ENCODE peak calls at places on chromosomes 11 and 22, in four cellular contexts. G is ascending aorta; D is CD8-positive, alpha-beta T cell; W is tibial artery. Q is an unnamed sample.
A peak's percentile ranks its signal among the peaks of the same experiment; 100 is the strongest.

GRCh38 chr11:95229199-95230053 is 1.6 kb downstream of the SESN3 start:
- DNase-seq in G (no peak), D (no peak), W (no peak), Q (no peak)

GRCh38 chr11:66854231-66854661 is 2.6 kb upstream of the LRFN4 start:
- DNase-seq in G (no peak), D (no peak), W (no peak), Q (no peak)

GRCh38 chr22:19040581-19041402 is 81.4 kb downstream of the DGCR2 start:
- DNase-seq in G (peak; percentile 52), D (no peak), W (no peak), Q (no peak)

GRCh38 chr11:134802116-134802515 is 390.1 kb upstream of the B3GAT1 start:
- DNase-seq in G (no peak), D (no peak), W (no peak), Q (no peak)

GRCh38 chr11:13429288-13429687 is 33.7 kb downstream of the BTBD10 start:
- DNase-seq in G (no peak), D (no peak), W (no peak), Q (no peak)

GRCh38 chr11:71221851-71222250 is 30.5 kb downstream of the SHANK2 start:
- DNase-seq in G (peak; percentile 41), D (no peak), W (peak; percentile 5), Q (no peak)

GRCh38 chr11:118281284-118281683 is 17.2 kb upstream of the MPZL2 start:
- DNase-seq in G (no peak), D (no peak), W (no peak), Q (no peak)

GRCh38 chr11:109892321-109892794 is 200.8 kb upstream of the ZC3H12C start:
- DNase-seq in G (no peak), D (no peak), W (no peak), Q (no peak)

GRCh38 chr11:117900144-117900651 is 23.7 kb upstream of the FXYD6 start:
- DNase-seq in G (no peak), D (no peak), W (no peak), Q (no peak)

GRCh38 chr11:57598831-57599155 is 1.3 kb downstream of the SERPING1 start:
- DNase-seq in G (peak; percentile 67), D (no peak), W (no peak), Q (no peak)

GRCh38 chr11:71406681-71407080 is 41.5 kb downstream of the DHCR7 start:
- DNase-seq in G (no peak), D (no peak), W (no peak), Q (no peak)

GRCh38 chr11:2869561-2870427 is 15.8 kb downstream of the CDKN1C start:
- DNase-seq in G (no peak), D (no peak), W (no peak), Q (no peak)

GRCh38 chr11:71209181-71209580 is 43.2 kb downstream of the SHANK2 start:
- DNase-seq in G (no peak), D (no peak), W (peak; percentile 10), Q (no peak)

GRCh38 chr11:6438979-6439571 is 1.7 kb downstream of the HPX start:
- DNase-seq in G (no peak), D (no peak), W (peak; percentile 41), Q (no peak)

GRCh38 chr11:64347171-64347867 is 7.3 kb downstream of the CCDC88B start:
- DNase-seq in G (no peak), D (no peak), W (no peak), Q (no peak)

GRCh38 chr22:49351761-49352221 is 475.9 kb downstream of the BRD1 start:
- DNase-seq in G (peak; percentile 42), D (no peak), W (no peak), Q (no peak)

GRCh38 chr11:62804310-62805043 is 763 bp downstream of the NXF1 start:
- DNase-seq in G (no peak), D (no peak), W (no peak), Q (peak; percentile 65)

GRCh38 chr11:69797156-69797555 is 22.0 kb upstream of the FGF4 start:
- DNase-seq in G (no peak), D (no peak), W (no peak), Q (no peak)

GRCh38 chr22:36486619-36487384 is 5.4 kb upstream of the TXN2 start:
- DNase-seq in G (no peak), D (peak; percentile 50), W (no peak), Q (no peak)

GRCh38 chr11:1297011-1297575 is 12.3 kb downstream of the TOLLIP start:
- DNase-seq in G (peak; percentile 46), D (no peak), W (no peak), Q (no peak)

GRCh38 chr11:3140291-3140603 is 24.9 kb downstream of the OSBPL5 start:
- DNase-seq in G (no peak), D (no peak), W (no peak), Q (no peak)

GRCh38 chr22:50702261-50702671 is 29.6 kb downstream of the SHANK3 start:
- DNase-seq in G (peak; percentile 27), D (no peak), W (no peak), Q (no peak)

GRCh38 chr22:37262346-37262745 is 18.3 kb upstream of the RAC2 start:
- DNase-seq in G (no peak), D (no peak), W (no peak), Q (no peak)

GRCh38 chr11:65506770-65507485 is 8.1 kb downstream of the MALAT1 start:
- DNase-seq in G (peak; percentile 78), D (no peak), W (peak; percentile 64), Q (peak; percentile 81)

GRCh38 chr11:66126808-66127555 is 56.9 kb downstream of the PACS1 start:
- DNase-seq in G (peak; percentile 74), D (peak; percentile 46), W (peak; percentile 60), Q (peak; percentile 77)

GRCh38 chr11:120306519-120307242 is 18.4 kb upstream of the TLCD5 start:
- DNase-seq in G (peak; percentile 74), D (no peak), W (no peak), Q (no peak)

GRCh38 chr11:73652856-73653559 is 6.6 kb downstream of the PLEKHB1 start:
- DNase-seq in G (no peak), D (no peak), W (no peak), Q (no peak)

GRCh38 chr22:31244044-31244942 is 32.2 kb downstream of the LIMK2 start:
- DNase-seq in G (peak; percentile 77), D (no peak), W (no peak), Q (no peak)

GRCh38 chr11:115751244-115751643 is 247.0 kb upstream of the CADM1 start:
- DNase-seq in G (no peak), D (no peak), W (no peak), Q (no peak)

GRCh38 chr11:68142028-68142412 is 20.8 kb upstream of the CHKA start:
- DNase-seq in G (no peak), D (no peak), W (no peak), Q (no peak)

GRCh38 chr11:17541330-17541885 is 2.8 kb downstream of the USH1C start:
- DNase-seq in G (no peak), D (no peak), W (no peak), Q (no peak)

GRCh38 chr11:17542249-17542648 is 2.0 kb downstream of the USH1C start:
- DNase-seq in G (no peak), D (no peak), W (no peak), Q (no peak)

GRCh38 chr11:17538731-17539130 is 5.5 kb downstream of the USH1C start:
- DNase-seq in G (no peak), D (no peak), W (no peak), Q (no peak)

GRCh38 chr11:17543041-17543440 is 1.2 kb downstream of the USH1C start:
- DNase-seq in G (no peak), D (no peak), W (no peak), Q (no peak)

GRCh38 chr11:17540807-17541206 is 3.4 kb downstream of the USH1C start:
- DNase-seq in G (no peak), D (no peak), W (no peak), Q (no peak)
- TF ChIP-seq CTCF in G (no peak), D (no peak), W (no peak), Q (no peak)

DNA sequence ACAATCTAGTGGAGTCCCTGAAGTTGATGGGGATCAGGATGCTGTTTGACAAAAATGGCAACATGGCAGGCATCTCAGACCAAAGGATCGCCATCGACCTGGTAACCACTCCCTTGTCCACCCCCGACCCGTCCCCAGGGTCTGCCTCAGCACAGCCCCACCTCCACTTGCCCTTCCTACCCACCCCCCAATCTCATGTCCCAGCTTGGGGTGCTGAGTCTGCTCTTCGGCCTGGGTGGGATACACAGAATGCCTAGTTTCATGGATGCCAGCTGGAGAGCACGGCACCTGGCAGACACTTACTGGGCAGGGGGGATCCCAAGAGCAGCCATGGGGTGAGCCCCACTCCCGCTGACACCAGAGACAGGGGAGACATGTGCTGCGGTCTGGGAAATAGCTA is 12.1 kb downstream of the SERPIND1 start:
- DNase-seq in G (no peak), D (no peak), W (no peak), Q (no peak)
- H3K27ac ChIP-seq in G (no peak overlapping the region), D (no peak overlapping the region), W (no peak overlapping the region), Q (peak overlapping the region; percentile 58)

GRCh38 chr22:16989915-16990314 is 18.1 kb downstream of the GAB4 start:
- DNase-seq in G (no peak), D (no peak), W (no peak), Q (no peak)

GRCh38 chr22:16988257-16988656 is 19.8 kb downstream of the GAB4 start:
- DNase-seq in G (no peak), D (no peak), W (no peak), Q (peak; percentile 40)

DNA sequence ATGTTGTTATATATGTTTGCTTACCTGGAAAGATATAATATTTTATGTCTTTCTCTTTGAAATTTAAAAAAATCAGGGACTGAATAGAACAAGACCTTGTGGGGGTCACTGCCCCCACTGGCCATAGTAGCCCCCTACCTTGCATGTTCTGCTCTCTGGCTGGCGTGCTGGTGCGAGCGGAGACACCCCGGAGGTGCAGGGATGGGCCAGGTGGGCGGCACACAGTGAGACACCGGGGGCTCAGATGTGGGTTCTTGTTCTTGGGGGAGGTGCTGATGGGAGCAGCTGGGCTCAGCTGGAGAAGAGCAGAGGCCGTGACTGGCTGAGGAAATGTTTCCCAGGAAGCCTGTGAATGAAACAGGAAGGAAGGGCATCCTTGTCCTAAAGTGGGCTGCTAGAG is 20.2 kb downstream of the GAB4 start:
- DNase-seq in G (no peak), D (no peak), W (no peak), Q (peak; percentile 36)
- H3K9me3 ChIP-seq in G (peaks cover under 1% of the 10 kb centered on the region), D (no peaks in the 10 kb centered on the region), W (peaks cover 4% of the 10 kb centered on the region), Q (no peaks in the 10 kb centered on the region)

GRCh38 chr11:33257160-33257896 is at the start of gene HIPK3:
- DNase-seq in G (peak; percentile 92), D (peak; percentile 63), W (peak; percentile 81), Q (peak; percentile 78)
- TF ChIP-seq CTCF in G (no peak), D (peak; percentile 15), W (no peak), Q (peak; percentile 38)

GRCh38 chr22:28819253-28820096 is 19.1 kb upstream of the XBP1 start:
- DNase-seq in G (no peak), D (no peak), W (no peak), Q (no peak)
- H3K27ac ChIP-seq in G (peak overlapping the region; percentile 64), D (no peak overlapping the region), W (peak overlapping the region; percentile 58), Q (no peak overlapping the region)